ENCODE peak calls at places on chromosomes 11 and 22, in seven cellular contexts. One of them, this sample, is unnamed.

GRCh38 chr22:29692327-29692640 is 27.5 kb upstream of the CABP7 start:
- DNase-seq in GM12891: no peak
- DNase-seq in stomach: no peak
- DNase-seq in HL-60: no peak
- DNase-seq in sigmoid colon: no peak
- DNase-seq in prostate gland: no peak
- DNase-seq in upper lobe of left lung: no peak
- DNase-seq in this sample: no peak

GRCh38 chr11:130827697-130828377 is 88.4 kb downstream of the SNX19 start:
- DNase-seq in GM12891: peak
- DNase-seq in sigmoid colon: peak
- DNase-seq in HL-60: no peak
- DNase-seq in stomach: peak
- DNase-seq in prostate gland: no peak
- DNase-seq in upper lobe of left lung: no peak
- DNase-seq in this sample: peak

GRCh38 chr22:27769012-27769411 is 32.5 kb downstream of the MN1 start:
- DNase-seq in upper lobe of left lung: no peak
- DNase-seq in GM12891: no peak
- DNase-seq in stomach: no peak
- DNase-seq in sigmoid colon: no peak
- DNase-seq in prostate gland: no peak
- DNase-seq in HL-60: no peak
- DNase-seq in this sample: no peak

GRCh38 chr22:19710769-19711106 is 3.6 kb upstream of the SEPTIN5 start:
- DNase-seq in upper lobe of left lung: no peak
- DNase-seq in GM12891: no peak
- DNase-seq in sigmoid colon: no peak
- DNase-seq in HL-60: no peak
- DNase-seq in prostate gland: no peak
- DNase-seq in stomach: no peak
- DNase-seq in this sample: no peak

GRCh38 chr11:9568161-9568853 is 5.2 kb upstream of the WEE1 start:
- DNase-seq in prostate gland: no peak
- DNase-seq in upper lobe of left lung: no peak
- DNase-seq in HL-60: no peak
- DNase-seq in sigmoid colon: no peak
- DNase-seq in stomach: no peak
- DNase-seq in GM12891: no peak
- DNase-seq in this sample: no peak

GRCh38 chr11:123494195-123495050 is 64.4 kb downstream of the GRAMD1B start:
- DNase-seq in prostate gland: no peak
- DNase-seq in sigmoid colon: no peak
- DNase-seq in GM12891: no peak
- DNase-seq in stomach: no peak
- DNase-seq in HL-60: no peak
- DNase-seq in upper lobe of left lung: no peak
- DNase-seq in this sample: no peak

GRCh38 chr22:19499236-19499879 is 19.6 kb downstream of the CDC45 start:
- DNase-seq in prostate gland: no peak
- DNase-seq in HL-60: no peak
- DNase-seq in upper lobe of left lung: no peak
- DNase-seq in stomach: no peak
- DNase-seq in GM12891: no peak
- DNase-seq in sigmoid colon: no peak
- DNase-seq in this sample: no peak

GRCh38 chr11:64246874-64247728 is at the start of gene PPP1R14B:
- DNase-seq in upper lobe of left lung: peak
- DNase-seq in stomach: peak
- DNase-seq in sigmoid colon: peak
- DNase-seq in GM12891: peak
- DNase-seq in prostate gland: peak
- DNase-seq in HL-60: peak
- DNase-seq in this sample: no peak

GRCh38 chr11:96168623-96169022 is 174.4 kb downstream of the MAML2 start:
- DNase-seq in sigmoid colon: peak
- DNase-seq in upper lobe of left lung: peak
- DNase-seq in GM12891: no peak
- DNase-seq in prostate gland: peak
- DNase-seq in stomach: no peak
- DNase-seq in HL-60: peak
- DNase-seq in this sample: no peak

GRCh38 chr11:10032991-10033390 is 261.0 kb downstream of the SBF2 start:
- DNase-seq in HL-60: no peak
- DNase-seq in upper lobe of left lung: no peak
- DNase-seq in GM12891: no peak
- DNase-seq in sigmoid colon: no peak
- DNase-seq in prostate gland: no peak
- DNase-seq in stomach: no peak
- DNase-seq in this sample: no peak

GRCh38 chr11:82899191-82899820 is 924 bp downstream of the PRCP start:
- DNase-seq in GM12891: no peak
- DNase-seq in upper lobe of left lung: no peak
- DNase-seq in HL-60: peak
- DNase-seq in prostate gland: no peak
- DNase-seq in sigmoid colon: no peak
- DNase-seq in stomach: no peak
- DNase-seq in this sample: no peak

GRCh38 chr11:65640483-65641207 is 2.7 kb downstream of the SIPA1 start:
- DNase-seq in sigmoid colon: no peak
- DNase-seq in prostate gland: no peak
- DNase-seq in GM12891: no peak
- DNase-seq in upper lobe of left lung: peak
- DNase-seq in stomach: peak
- DNase-seq in HL-60: peak
- DNase-seq in this sample: no peak

GRCh38 chr11:59615132-59615636 is 390 bp downstream of the OSBP start:
- DNase-seq in GM12891: peak
- DNase-seq in HL-60: peak
- DNase-seq in stomach: peak
- DNase-seq in upper lobe of left lung: peak
- DNase-seq in sigmoid colon: peak
- DNase-seq in prostate gland: peak
- DNase-seq in this sample: peak

GRCh38 chr11:62146476-62147200 is 22.8 kb downstream of the INCENP start:
- DNase-seq in prostate gland: no peak
- DNase-seq in sigmoid colon: no peak
- DNase-seq in upper lobe of left lung: no peak
- DNase-seq in stomach: peak
- DNase-seq in HL-60: no peak
- DNase-seq in GM12891: no peak
- DNase-seq in this sample: no peak

GRCh38 chr22:29030016-29030617 is 31.5 kb downstream of the C22orf31 start:
- DNase-seq in GM12891: no peak
- DNase-seq in sigmoid colon: no peak
- DNase-seq in upper lobe of left lung: peak
- DNase-seq in prostate gland: no peak
- DNase-seq in stomach: peak
- DNase-seq in HL-60: no peak
- DNase-seq in this sample: peak

GRCh38 chr11:131425285-131425684 is 54.9 kb downstream of the NTM start:
- DNase-seq in GM12891: no peak
- DNase-seq in stomach: peak
- DNase-seq in prostate gland: no peak
- DNase-seq in sigmoid colon: no peak
- DNase-seq in HL-60: no peak
- DNase-seq in upper lobe of left lung: no peak
- DNase-seq in this sample: no peak

GRCh38 chr11:94747136-94748110 is 20.7 kb upstream of the AMOTL1 start:
- DNase-seq in upper lobe of left lung: no peak
- DNase-seq in sigmoid colon: no peak
- DNase-seq in stomach: no peak
- DNase-seq in HL-60: no peak
- DNase-seq in prostate gland: no peak
- DNase-seq in GM12891: no peak
- DNase-seq in this sample: no peak

GRCh38 chr22:17350292-17350691 is 19.0 kb upstream of the CECR2 start:
- DNase-seq in sigmoid colon: no peak
- DNase-seq in GM12891: no peak
- DNase-seq in upper lobe of left lung: no peak
- DNase-seq in HL-60: no peak
- DNase-seq in prostate gland: no peak
- DNase-seq in stomach: no peak
- DNase-seq in this sample: no peak

GRCh38 chr11:46381836-46382643 is 571 bp downstream of the MDK start:
- DNase-seq in HL-60: no peak
- DNase-seq in upper lobe of left lung: no peak
- DNase-seq in stomach: no peak
- DNase-seq in sigmoid colon: peak
- DNase-seq in GM12891: no peak
- DNase-seq in prostate gland: no peak
- DNase-seq in this sample: no peak

GRCh38 chr22:19805821-19806212 is 45.2 kb downstream of the TBX1 start:
- DNase-seq in stomach: no peak
- DNase-seq in upper lobe of left lung: no peak
- DNase-seq in sigmoid colon: no peak
- DNase-seq in HL-60: no peak
- DNase-seq in prostate gland: no peak
- DNase-seq in GM12891: no peak
- DNase-seq in this sample: no peak

GRCh38 chr22:39090426-39091064 is 6.5 kb upstream of the APOBEC3H start:
- DNase-seq in stomach: peak
- DNase-seq in upper lobe of left lung: peak
- DNase-seq in prostate gland: no peak
- DNase-seq in GM12891: no peak
- DNase-seq in HL-60: no peak
- DNase-seq in sigmoid colon: no peak
- DNase-seq in this sample: no peak

DNA sequence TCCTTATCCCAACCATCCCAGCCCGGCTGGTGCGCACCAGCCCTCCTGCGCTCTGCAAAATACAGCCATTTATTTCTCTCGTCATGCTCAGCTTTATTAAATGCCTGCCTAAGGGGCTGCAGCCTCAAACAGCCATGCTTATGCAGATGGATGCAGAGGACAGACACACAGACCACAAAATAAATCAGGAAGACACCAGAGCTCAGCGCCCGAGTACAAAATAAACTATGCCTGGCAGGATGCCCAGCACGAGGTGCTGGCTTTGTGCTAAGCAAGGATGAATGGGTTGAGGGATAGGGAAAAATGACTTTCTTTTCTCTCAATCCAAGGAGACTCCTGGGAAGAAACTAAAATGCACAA is 70.5 kb downstream of the RPUSD4 start:
- DNase-seq in stomach: peak
- DNase-seq in upper lobe of left lung: peak
- DNase-seq in sigmoid colon: peak
- DNase-seq in GM12891: no peak
- DNase-seq in HL-60: no peak
- DNase-seq in prostate gland: peak
- DNase-seq in this sample: no peak
- TF ChIP-seq POLR2AphosphoS5 in stomach: no peak
- TF ChIP-seq POLR2AphosphoS5 in upper lobe of left lung: no peak
- TF ChIP-seq POLR2AphosphoS5 in sigmoid colon: peak
- TF ChIP-seq POLR2AphosphoS5 in GM12891: no peak
- TF ChIP-seq POLR2AphosphoS5 in HL-60: no peak
- TF ChIP-seq POLR2AphosphoS5 in prostate gland: peak
- TF ChIP-seq POLR2AphosphoS5 in this sample: no peak

GRCh38 chr11:12215192-12215591 is 104.8 kb downstream of the MICAL2 start:
- DNase-seq in GM12891: no peak
- DNase-seq in HL-60: peak
- DNase-seq in prostate gland: no peak
- DNase-seq in upper lobe of left lung: peak
- DNase-seq in sigmoid colon: no peak
- DNase-seq in stomach: no peak
- DNase-seq in this sample: no peak
- TF ChIP-seq POLR2AphosphoS5 in GM12891: no peak
- TF ChIP-seq POLR2AphosphoS5 in HL-60: peak
- TF ChIP-seq POLR2AphosphoS5 in prostate gland: no peak
- TF ChIP-seq POLR2AphosphoS5 in upper lobe of left lung: peak
- TF ChIP-seq POLR2AphosphoS5 in sigmoid colon: no peak
- TF ChIP-seq POLR2AphosphoS5 in stomach: no peak
- TF ChIP-seq POLR2AphosphoS5 in this sample: no peak

GRCh38 chr11:116828632-116829524 is 829 bp upstream of the APOC3 start:
- DNase-seq in prostate gland: no peak
- DNase-seq in upper lobe of left lung: no peak
- DNase-seq in stomach: no peak
- DNase-seq in GM12891: no peak
- DNase-seq in HL-60: no peak
- DNase-seq in sigmoid colon: no peak
- DNase-seq in this sample: no peak

GRCh38 chr11:116829525-116830183 is at the start of gene APOC3:
- DNase-seq in sigmoid colon: peak
- DNase-seq in prostate gland: no peak
- DNase-seq in upper lobe of left lung: no peak
- DNase-seq in HL-60: no peak
- DNase-seq in GM12891: no peak
- DNase-seq in stomach: no peak
- DNase-seq in this sample: no peak

GRCh38 chr11:116831790-116832349 is 2.2 kb downstream of the APOC3 start:
- DNase-seq in GM12891: no peak
- DNase-seq in upper lobe of left lung: no peak
- DNase-seq in HL-60: no peak
- DNase-seq in sigmoid colon: peak
- DNase-seq in stomach: no peak
- DNase-seq in prostate gland: no peak
- DNase-seq in this sample: no peak

GRCh38 chr11:116832350-116833290 is 2.9 kb downstream of the APOC3 start:
- DNase-seq in GM12891: no peak
- DNase-seq in stomach: peak
- DNase-seq in sigmoid colon: no peak
- DNase-seq in upper lobe of left lung: peak
- DNase-seq in HL-60: no peak
- DNase-seq in prostate gland: no peak
- DNase-seq in this sample: no peak

DNA sequence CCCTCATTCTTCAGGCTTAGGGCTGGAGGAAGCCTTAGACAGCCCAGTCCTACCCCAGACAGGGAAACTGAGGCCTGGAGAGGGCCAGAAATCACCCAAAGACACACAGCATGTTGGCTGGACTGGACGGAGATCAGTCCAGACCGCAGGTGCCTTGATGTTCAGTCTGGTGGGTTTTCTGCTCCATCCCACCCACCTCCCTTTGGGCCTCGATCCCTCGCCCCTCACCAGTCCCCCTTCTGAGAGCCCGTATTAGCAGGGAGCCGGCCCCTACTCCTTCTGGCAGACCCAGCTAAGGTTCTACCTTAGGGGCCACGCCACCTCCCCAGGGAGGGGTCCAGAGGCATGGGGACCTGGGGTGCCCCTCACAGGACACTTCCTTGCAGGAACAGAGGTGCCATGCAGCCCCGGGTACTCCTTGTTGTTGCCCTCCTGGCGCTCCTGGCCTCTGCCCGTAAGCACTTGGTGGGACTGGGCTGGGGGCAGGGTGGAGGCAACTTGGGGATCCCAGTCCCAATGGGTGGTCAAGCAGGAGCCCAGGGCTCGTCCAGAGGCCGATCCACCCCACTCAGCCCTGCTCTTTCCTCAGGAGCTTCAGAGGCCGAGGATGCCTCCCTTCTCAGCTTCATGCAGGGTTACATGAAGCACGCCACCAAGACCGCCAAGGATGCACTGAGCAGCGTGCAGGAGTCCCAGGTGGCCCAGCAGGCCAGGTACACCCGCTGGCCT is 641 bp downstream of the APOC3 start:
- DNase-seq in HL-60: no peak
- DNase-seq in sigmoid colon: peak
- DNase-seq in GM12891: no peak
- DNase-seq in upper lobe of left lung: no peak
- DNase-seq in prostate gland: no peak
- DNase-seq in stomach: no peak
- DNase-seq in this sample: no peak
- TF ChIP-seq POLR2AphosphoS5 in HL-60: no peak
- TF ChIP-seq POLR2AphosphoS5 in sigmoid colon: no peak
- TF ChIP-seq POLR2AphosphoS5 in GM12891: no peak
- TF ChIP-seq POLR2AphosphoS5 in upper lobe of left lung: no peak
- TF ChIP-seq POLR2AphosphoS5 in prostate gland: no peak
- TF ChIP-seq POLR2AphosphoS5 in stomach: no peak
- TF ChIP-seq POLR2AphosphoS5 in this sample: no peak

GRCh38 chr11:2295971-2296912 is 5.5 kb downstream of the C11orf21 start:
- DNase-seq in upper lobe of left lung: peak
- DNase-seq in sigmoid colon: peak
- DNase-seq in prostate gland: no peak
- DNase-seq in GM12891: no peak
- DNase-seq in HL-60: no peak
- DNase-seq in stomach: no peak
- DNase-seq in this sample: no peak
- TF ChIP-seq POLR2AphosphoS5 in upper lobe of left lung: no peak
- TF ChIP-seq POLR2AphosphoS5 in sigmoid colon: no peak
- TF ChIP-seq POLR2AphosphoS5 in prostate gland: no peak
- TF ChIP-seq POLR2AphosphoS5 in GM12891: no peak
- TF ChIP-seq POLR2AphosphoS5 in HL-60: no peak
- TF ChIP-seq POLR2AphosphoS5 in stomach: no peak
- TF ChIP-seq POLR2AphosphoS5 in this sample: no peak

This sample was measured in HCT116.